ENCODE peak calls at places on chromosomes 16 and 17, in nine cellular contexts. I is activated CD8-positive, alpha-beta memory T cell treated with anti-CD3 and anti-CD28 coated beads for 4 hours; K is AG09319; A is CD4-positive, alpha-beta T cell; W is GM03348; Z is NCI-H446 treated with DMSO at 0.1 percent for 48 hours; Y is NCI-H1048; X is tibial nerve; S is neural crest cell. D is an unnamed sample.

GRCh38 chr17:57601328-57601727 is 143.8 kb downstream of the CCDC182 start:
- DNase-seq in I (no peak), K (no peak), A (no peak), W (no peak), Z (no peak), Y (no peak), X (no peak), S (no peak), D (no peak)

GRCh38 chr17:13306310-13306962 is 288.6 kb upstream of the ELAC2 start:
- DNase-seq in I (no peak), K (peak; percentile 25), A (no peak), W (peak; percentile 65), Z (no peak), Y (peak; percentile 61), X (no peak), S (peak; percentile 41), D (peak; percentile 89)

GRCh38 chr16:15509051-15509592 is 74.7 kb downstream of the BMERB1 start:
- DNase-seq in I (no peak), K (no peak), A (no peak), W (no peak), Z (no peak), Y (no peak), X (no peak), S (no peak), D (peak; percentile 67)

GRCh38 chr17:42522798-42523278 is 13.2 kb upstream of the NAGLU start:
- DNase-seq in I (no peak), K (no peak), A (no peak), W (no peak), Z (no peak), Y (no peak), X (no peak), S (no peak), D (no peak)

GRCh38 chr17:76554131-76554530 is 14.3 kb downstream of the PRCD start:
- DNase-seq in I (no peak), K (no peak), A (no peak), W (no peak), Z (peak; percentile 70), Y (no peak), X (no peak), S (no peak), D (no peak)

GRCh38 chr17:5813357-5813756 is 229.0 kb upstream of the NLRP1 start:
- DNase-seq in I (no peak), K (no peak), A (no peak), W (no peak), Z (no peak), Y (no peak), X (no peak), S (no peak), D (no peak)

GRCh38 chr17:73552300-73553088 is 91.8 kb downstream of the SDK2 start:
- DNase-seq in I (no peak), K (no peak), A (no peak), W (no peak), Z (no peak), Y (no peak), X (no peak), S (no peak), D (no peak)

GRCh38 chr17:32626371-32626770 is 139.6 kb downstream of the CDK5R1 start:
- DNase-seq in I (no peak), K (no peak), A (no peak), W (no peak), Z (peak; percentile 28), Y (no peak), X (no peak), S (no peak), D (no peak)

GRCh38 chr17:58156839-58157803 is 8.9 kb downstream of the OR4D1 start:
- DNase-seq in I (peak; percentile 29), K (no peak), A (peak; percentile 45), W (peak; percentile 20), Z (no peak), Y (no peak), X (no peak), S (peak; percentile 41), D (no peak)

GRCh38 chr16:17835118-17835949 is 364.6 kb upstream of the XYLT1 start:
- DNase-seq in I (no peak), K (no peak), A (no peak), W (no peak), Z (no peak), Y (no peak), X (no peak), S (no peak), D (no peak)

GRCh38 chr16:17194190-17194780 is 276.5 kb downstream of the XYLT1 start:
- DNase-seq in I (peak; percentile 17), K (no peak), A (peak; percentile 49), W (peak; percentile 74), Z (no peak), Y (no peak), X (peak; percentile 37), S (peak; percentile 53), D (no peak)

GRCh38 chr16:31063843-31064611 is 10.0 kb downstream of the ZNF668 start:
- DNase-seq in I (no peak), K (no peak), A (no peak), W (no peak), Z (no peak), Y (no peak), X (no peak), S (no peak), D (no peak)

GRCh38 chr17:50338645-50339044 is 7.3 kb upstream of the XYLT2 start:
- DNase-seq in I (no peak), K (no peak), A (no peak), W (no peak), Z (no peak), Y (no peak), X (no peak), S (no peak), D (no peak)

GRCh38 chr17:9072626-9073339 is 51.5 kb downstream of the NTN1 start:
- DNase-seq in I (no peak), K (no peak), A (no peak), W (peak; percentile 49), Z (no peak), Y (no peak), X (peak; percentile 51), S (no peak), D (no peak)

GRCh38 chr16:58730724-58731370 is 3.3 kb downstream of the GOT2 start:
- DNase-seq in I (no peak), K (no peak), A (no peak), W (no peak), Z (no peak), Y (no peak), X (no peak), S (no peak), D (no peak)

GRCh38 chr17:700504-701094 is 14.0 kb downstream of the VPS53 start:
- DNase-seq in I (no peak), K (no peak), A (no peak), W (peak; percentile 64), Z (peak; percentile 24), Y (no peak), X (no peak), S (no peak), D (peak; percentile 32)

GRCh38 chr16:10921536-10922327 is 20.5 kb downstream of the DEXI start:
- DNase-seq in I (no peak), K (no peak), A (no peak), W (no peak), Z (no peak), Y (no peak), X (peak; percentile 38), S (no peak), D (no peak)

GRCh38 chr16:11612110-11612981 is 25.6 kb upstream of the LITAF start:
- DNase-seq in I (no peak), K (no peak), A (no peak), W (no peak), Z (no peak), Y (no peak), X (no peak), S (no peak), D (no peak)

GRCh38 chr17:44170135-44170498 is 387 bp upstream of the ASB16 start:
- DNase-seq in I (no peak), K (no peak), A (no peak), W (no peak), Z (no peak), Y (no peak), X (no peak), S (no peak), D (no peak)

GRCh38 chr16:72561-73537 is at the start of gene RHBDF1:
- DNase-seq in I (no peak), K (no peak), A (no peak), W (peak; percentile 95), Z (no peak), Y (no peak), X (no peak), S (peak; percentile 48), D (peak; percentile 56)

GRCh38 chr17:77867976-77868713 is 90.4 kb upstream of the TNRC6C start:
- DNase-seq in I (no peak), K (no peak), A (no peak), W (no peak), Z (no peak), Y (no peak), X (no peak), S (no peak), D (no peak)